ENCODE peak calls at places on chromosomes 1 and 21, in nine cellular contexts. X is fibroblast of lung, R is left lung, N is heart left ventricle, B is brain microvascular endothelial cell, Q is GM23248, U is IMR-90, K is PC-3, I is suprapubic skin. A is an unnamed sample.

GRCh38 chr1:182348916-182349747 is 42.5 kb downstream of the GLUL start:
- DNase-seq in X (peak), R (no peak), N (peak), B (peak), Q (peak), U (no peak), K (no peak), I (peak), A (peak)

GRCh38 chr21:27321791-27322190 is 354.9 kb upstream of the ADAMTS5 start:
- DNase-seq in X (no peak), R (no peak), N (no peak), B (no peak), Q (no peak), U (no peak), K (no peak), I (no peak), A (no peak)

GRCh38 chr1:8533907-8534306 is 216.0 kb downstream of the SLC45A1 start:
- DNase-seq in X (no peak), R (no peak), N (no peak), B (no peak), Q (no peak), U (no peak), K (no peak), I (no peak), A (no peak)

GRCh38 chr21:41929248-41929647 is 24.6 kb downstream of the C2CD2 start:
- DNase-seq in X (no peak), R (peak), N (no peak), B (no peak), Q (no peak), U (no peak), K (no peak), I (no peak), A (no peak)

GRCh38 chr21:31364265-31364945 is 20.3 kb upstream of the TIAM1 start:
- DNase-seq in X (no peak), R (no peak), N (no peak), B (no peak), Q (no peak), U (no peak), K (no peak), I (no peak), A (no peak)

GRCh38 chr1:178465011-178465410 is 31.8 kb downstream of the CLEC20A start:
- DNase-seq in X (peak), R (no peak), N (no peak), B (peak), Q (peak), U (peak), K (peak), I (no peak), A (peak)

GRCh38 chr1:65002156-65002507 is 35.8 kb upstream of the JAK1 start:
- DNase-seq in X (no peak), R (peak), N (no peak), B (no peak), Q (no peak), U (no peak), K (no peak), I (no peak), A (no peak)

GRCh38 chr1:194076646-194077045 is 890.2 kb upstream of the B3GALT2 start:
- DNase-seq in X (peak), R (no peak), N (no peak), B (peak), Q (no peak), U (peak), K (no peak), I (no peak), A (no peak)

GRCh38 chr1:184545601-184546000 is 158.8 kb downstream of the C1orf21 start:
- DNase-seq in X (peak), R (no peak), N (no peak), B (no peak), Q (peak), U (peak), K (peak), I (no peak), A (no peak)

GRCh38 chr1:159870704-159871103 is 8.2 kb upstream of the VSIG8 start:
- DNase-seq in X (no peak), R (no peak), N (no peak), B (no peak), Q (no peak), U (no peak), K (no peak), I (no peak), A (no peak)

GRCh38 chr1:90795396-90795795 is 78.3 kb upstream of the BARHL2 start:
- DNase-seq in X (no peak), R (no peak), N (no peak), B (no peak), Q (no peak), U (no peak), K (no peak), I (no peak), A (no peak)

GRCh38 chr1:9289724-9290493 is 2.8 kb upstream of the SPSB1 start:
- DNase-seq in X (peak), R (no peak), N (no peak), B (peak), Q (peak), U (peak), K (peak), I (no peak), A (peak)

GRCh38 chr1:41622859-41623732 is 138.6 kb upstream of the EDN2 start:
- DNase-seq in X (peak), R (no peak), N (no peak), B (no peak), Q (no peak), U (peak), K (peak), I (no peak), A (no peak)

GRCh38 chr1:6133146-6133895 is 46.8 kb downstream of the CHD5 start:
- DNase-seq in X (no peak), R (no peak), N (no peak), B (no peak), Q (no peak), U (no peak), K (no peak), I (no peak), A (no peak)

GRCh38 chr1:157925419-157926166 is 67.9 kb upstream of the KIRREL1 start:
- DNase-seq in X (no peak), R (no peak), N (no peak), B (no peak), Q (no peak), U (no peak), K (no peak), I (no peak), A (no peak)

GRCh38 chr1:180230791-180231505 is 884 bp downstream of the LHX4 start:
- DNase-seq in X (peak), R (no peak), N (no peak), B (no peak), Q (peak), U (peak), K (peak), I (no peak), A (peak)

GRCh38 chr1:19597463-19598309 is 46.4 kb upstream of the NBL1 start:
- DNase-seq in X (peak), R (no peak), N (no peak), B (peak), Q (peak), U (peak), K (peak), I (peak), A (peak)

GRCh38 chr21:45517249-45518065 is 24.8 kb downstream of the SLC19A1 start:
- DNase-seq in X (no peak), R (peak), N (no peak), B (no peak), Q (no peak), U (no peak), K (no peak), I (peak), A (no peak)

GRCh38 chr1:2451744-2452582 is 24.1 kb upstream of the PLCH2 start:
- DNase-seq in X (peak), R (no peak), N (no peak), B (peak), Q (peak), U (peak), K (peak), I (no peak), A (no peak)

GRCh38 chr1:226598455-226598849 is 49.9 kb downstream of the STUM start:
- DNase-seq in X (no peak), R (no peak), N (no peak), B (no peak), Q (no peak), U (no peak), K (peak), I (no peak), A (no peak)

GRCh38 chr1:81873946-81874345 is 73.2 kb downstream of the ADGRL2 start:
- DNase-seq in X (peak), R (no peak), N (no peak), B (no peak), Q (no peak), U (no peak), K (no peak), I (no peak), A (no peak)

GRCh38 chr1:58702766-58703165 is 2.9 kb upstream of the MYSM1 start:
- DNase-seq in X (no peak), R (no peak), N (no peak), B (no peak), Q (no peak), U (no peak), K (no peak), I (no peak), A (no peak)

GRCh38 chr1:41242645-41243171 is 602 bp upstream of the SCMH1 start:
- DNase-seq in X (no peak), R (no peak), N (no peak), B (no peak), Q (no peak), U (no peak), K (no peak), I (no peak), A (no peak)

GRCh38 chr1:113616201-113616600 is 143.1 kb downstream of the PHTF1 start:
- DNase-seq in X (peak), R (no peak), N (no peak), B (no peak), Q (peak), U (peak), K (no peak), I (no peak), A (peak)

GRCh38 chr1:72009170-72009569 is 273.2 kb downstream of the NEGR1 start:
- DNase-seq in X (no peak), R (no peak), N (no peak), B (no peak), Q (no peak), U (no peak), K (no peak), I (no peak), A (no peak)

GRCh38 chr1:40855513-40855912 is 6.7 kb downstream of the CITED4 start:
- DNase-seq in X (no peak), R (no peak), N (no peak), B (no peak), Q (no peak), U (no peak), K (no peak), I (no peak), A (no peak)

DNA sequence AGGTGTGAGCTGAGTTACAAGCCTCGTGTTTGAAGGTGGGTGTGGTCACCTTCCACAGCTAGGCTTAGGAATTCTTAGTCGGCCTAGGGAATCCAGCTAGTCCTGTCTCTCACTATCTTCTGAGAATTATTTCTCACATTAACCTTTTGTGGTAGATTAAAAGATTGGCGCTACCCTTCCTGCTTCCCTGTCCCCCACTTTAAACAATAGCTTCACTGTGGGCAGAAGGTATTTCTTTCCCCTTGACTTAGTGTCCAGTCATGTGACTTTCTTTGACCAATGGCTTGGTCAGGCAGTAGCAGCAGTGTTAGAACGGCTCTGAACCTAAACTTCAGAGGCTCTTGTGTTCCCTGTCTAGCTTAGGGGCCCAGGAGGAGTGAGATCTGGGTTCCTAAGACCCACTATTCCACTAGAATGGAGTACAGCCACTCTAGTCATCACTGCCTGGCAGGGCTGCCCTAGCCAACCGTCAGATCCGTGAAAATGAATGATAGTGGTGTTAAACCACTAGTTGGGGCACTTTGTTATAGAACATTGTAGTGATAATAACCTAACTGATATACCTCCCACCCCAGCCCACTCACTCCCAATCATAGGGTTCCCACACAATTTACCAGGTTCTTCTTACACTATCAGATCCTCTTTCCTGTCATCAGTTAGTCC is 13.9 kb upstream of the C1orf141 start:
- DNase-seq in X (no peak), R (no peak), N (no peak), B (no peak), Q (peak), U (no peak), K (peak), I (no peak), A (no peak)
- H3K4me3 ChIP-seq in X (no peak), R (no peak), N (no peak), B (no peak), Q (peak), U (no peak), K (no peak), I (no peak), A (no peak)

GRCh38 chr1:217135569-217135915 is 412.3 kb upstream of the ESRRG start:
- DNase-seq in X (peak), R (no peak), N (no peak), B (no peak), Q (peak), U (peak), K (no peak), I (no peak), A (no peak)

GRCh38 chr1:217138173-217138838 is 415.1 kb upstream of the ESRRG start:
- DNase-seq in X (no peak), R (no peak), N (no peak), B (no peak), Q (no peak), U (no peak), K (no peak), I (no peak), A (no peak)

GRCh38 chr1:217135987-217136894 is 413.0 kb upstream of the ESRRG start:
- DNase-seq in X (no peak), R (no peak), N (no peak), B (no peak), Q (no peak), U (no peak), K (no peak), I (no peak), A (no peak)

GRCh38 chr1:217137210-217137871 is 414.1 kb upstream of the ESRRG start:
- DNase-seq in X (no peak), R (no peak), N (no peak), B (no peak), Q (no peak), U (no peak), K (no peak), I (no peak), A (no peak)

DNA sequence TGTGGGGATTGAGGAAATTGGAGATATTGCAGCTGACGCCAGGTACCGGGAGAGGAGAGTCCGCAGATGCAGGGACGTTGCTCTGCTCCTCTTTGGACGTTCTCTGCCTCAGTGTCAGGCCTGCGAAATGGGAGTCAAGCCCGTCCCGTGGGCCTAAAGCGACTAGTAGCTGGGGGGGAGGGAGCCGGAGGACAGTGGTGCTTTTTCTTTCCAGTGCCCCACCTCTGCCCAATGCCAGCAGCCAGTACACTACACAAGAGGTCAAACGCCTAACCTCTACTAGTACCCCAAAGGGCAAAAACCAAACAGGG is 413.6 kb upstream of the ESRRG start:
- DNase-seq in X (no peak), R (no peak), N (no peak), B (no peak), Q (no peak), U (no peak), K (no peak), I (no peak), A (no peak)
- H3K4me3 ChIP-seq in X (no peak), R (no peak), N (no peak), B (no peak), Q (no peak), U (no peak), K (no peak), I (peak), A (no peak)

DNA sequence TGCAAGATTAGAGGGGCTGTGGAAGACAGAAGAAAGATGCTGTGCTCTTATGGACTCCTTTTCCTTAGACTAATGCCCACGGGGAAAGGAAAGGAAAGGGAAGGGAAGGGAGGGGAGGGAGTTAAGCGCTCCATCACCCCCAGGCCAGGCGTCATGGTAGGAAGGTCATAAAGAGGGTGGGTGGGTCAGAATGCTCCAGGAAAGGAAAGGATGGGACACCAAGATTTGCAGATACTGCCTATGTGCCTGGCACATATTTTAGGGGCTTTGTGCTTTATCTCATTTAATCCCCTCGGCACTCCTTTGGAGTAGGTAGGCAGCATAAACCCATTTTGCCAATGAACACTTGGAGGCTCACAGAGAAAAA is 41.4 kb downstream of the MAB21L3 start:
- DNase-seq in X (no peak), R (no peak), N (no peak), B (no peak), Q (no peak), U (no peak), K (no peak), I (no peak), A (no peak)
- H3K4me3 ChIP-seq in X (peak), R (no peak), N (no peak), B (peak), Q (peak), U (peak), K (peak), I (peak), A (peak)

GRCh38 chr1:201023517-201023902 is at the start of gene KIF21B:
- DNase-seq in X (peak), R (peak), N (peak), B (peak), Q (peak), U (no peak), K (peak), I (no peak), A (no peak)

GRCh38 chr1:201024251-201024998 is 911 bp upstream of the KIF21B start:
- DNase-seq in X (no peak), R (no peak), N (no peak), B (no peak), Q (no peak), U (no peak), K (no peak), I (no peak), A (no peak)

GRCh38 chr1:201026234-201026633 is 2.7 kb upstream of the KIF21B start:
- DNase-seq in X (no peak), R (no peak), N (no peak), B (no peak), Q (no peak), U (peak), K (no peak), I (no peak), A (no peak)

GRCh38 chr1:201026746-201027145 is 3.2 kb upstream of the KIF21B start:
- DNase-seq in X (no peak), R (no peak), N (no peak), B (no peak), Q (no peak), U (no peak), K (no peak), I (no peak), A (no peak)

GRCh38 chr1:201025571-201026002 is 2.1 kb upstream of the KIF21B start:
- DNase-seq in X (peak), R (no peak), N (no peak), B (peak), Q (peak), U (peak), K (peak), I (no peak), A (no peak)
- H3K4me3 ChIP-seq in X (no peak), R (no peak), N (no peak), B (no peak), Q (no peak), U (no peak), K (no peak), I (no peak), A (no peak)

DNA sequence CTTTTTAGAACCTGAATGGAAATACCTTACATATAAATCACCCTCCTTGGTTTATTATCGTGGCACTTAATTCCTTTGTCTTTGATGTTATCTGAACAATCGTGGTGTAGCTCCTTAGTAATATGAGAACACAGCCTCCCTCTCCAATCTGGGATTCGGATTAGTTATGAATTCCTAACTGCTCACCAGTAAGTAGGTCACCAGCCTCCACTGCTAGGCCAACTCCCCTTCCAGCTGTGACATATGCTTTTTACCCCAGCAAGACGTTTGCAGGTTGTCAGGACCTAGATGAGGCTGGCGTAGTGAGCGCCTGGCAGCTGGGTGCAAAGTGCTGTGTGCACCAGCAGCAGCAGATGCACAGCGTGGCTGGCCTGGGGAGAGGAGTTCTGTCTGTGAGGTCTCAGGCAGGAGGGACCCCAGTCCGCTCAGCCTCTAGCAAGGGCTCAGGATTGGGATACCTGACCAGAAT is 38.2 kb downstream of the NTPCR start:
- DNase-seq in X (peak), R (no peak), N (no peak), B (peak), Q (peak), U (peak), K (peak), I (peak), A (peak)
- H3K4me3 ChIP-seq in X (no peak), R (no peak), N (no peak), B (no peak), Q (no peak), U (no peak), K (no peak), I (no peak), A (no peak)

GRCh38 chr1:203555484-203556046 is 61.6 kb downstream of the OPTC start:
- DNase-seq in X (no peak), R (no peak), N (peak), B (no peak), Q (no peak), U (no peak), K (no peak), I (no peak), A (no peak)
- H3K4me3 ChIP-seq in X (no peak), R (no peak), N (peak), B (no peak), Q (peak), U (no peak), K (no peak), I (peak), A (no peak)

GRCh38 chr1:24483441-24483840 is 19.2 kb upstream of the RCAN3 start:
- DNase-seq in X (no peak), R (no peak), N (no peak), B (no peak), Q (no peak), U (no peak), K (no peak), I (no peak), A (no peak)
- H3K4me3 ChIP-seq in X (no peak), R (no peak), N (no peak), B (no peak), Q (no peak), U (no peak), K (no peak), I (no peak), A (no peak)

GRCh38 chr1:212412374-212412773 is 2.3 kb downstream of the PACC1 start:
- DNase-seq in X (no peak), R (no peak), N (no peak), B (no peak), Q (no peak), U (no peak), K (no peak), I (no peak), A (no peak)
- H3K4me3 ChIP-seq in X (no peak), R (no peak), N (no peak), B (no peak), Q (no peak), U (no peak), K (no peak), I (no peak), A (no peak)

GRCh38 chr1:172344444-172344843 is 76.0 kb upstream of the C1orf105 start:
- DNase-seq in X (no peak), R (no peak), N (no peak), B (no peak), Q (peak), U (no peak), K (no peak), I (no peak), A (no peak)
- H3K4me3 ChIP-seq in X (no peak), R (no peak), N (no peak), B (no peak), Q (peak), U (no peak), K (no peak), I (no peak), A (no peak)

GRCh38 chr1:3625151-3625907 is 514 bp downstream of the TPRG1L start:
- DNase-seq in X (peak), R (no peak), N (no peak), B (peak), Q (peak), U (peak), K (peak), I (no peak), A (peak)

GRCh38 chr1:3627515-3628253 is 2.9 kb downstream of the TPRG1L start:
- DNase-seq in X (no peak), R (no peak), N (no peak), B (no peak), Q (no peak), U (no peak), K (no peak), I (no peak), A (no peak)

GRCh38 chr1:3620708-3621107 is 4.1 kb upstream of the TPRG1L start:
- DNase-seq in X (no peak), R (no peak), N (no peak), B (no peak), Q (no peak), U (no peak), K (no peak), I (no peak), A (no peak)

GRCh38 chr1:3623441-3624150 is 1.2 kb upstream of the TPRG1L start:
- DNase-seq in X (no peak), R (no peak), N (no peak), B (no peak), Q (peak), U (no peak), K (no peak), I (no peak), A (no peak)

GRCh38 chr1:3624194-3625136 is at the start of gene TPRG1L:
- DNase-seq in X (peak), R (peak), N (peak), B (peak), Q (peak), U (peak), K (peak), I (peak), A (peak)
- H3K4me3 ChIP-seq in X (peak), R (peak), N (peak), B (peak), Q (peak), U (peak), K (peak), I (peak), A (peak)

A was measured in retinal pigment epithelial cell.